ENCODE peak calls at places on chromosomes 6 and 20, in seven cellular contexts. P is H7; R is fibroblast of lung; F is T-helper 1 cell; D is T-helper 9 cell; V is CD4-positive, alpha-beta memory T cell; B is T-helper 2 cell. O is an unnamed sample.

GRCh38 chr20:7136886-7137285 is 369.4 kb downstream of the BMP2 start:
- DNase-seq in P (no peak), V (no peak), D (no peak), R (no peak), B (no peak), F (no peak), O (no peak)

GRCh38 chr6:93417421-93417996 is 1.9 kb downstream of the EPHA7 start:
- DNase-seq in B (no peak), R (peak), D (no peak), P (no peak), F (no peak), V (no peak), O (no peak)

GRCh38 chr20:51223163-51223562 is 200.3 kb upstream of the KCNG1 start:
- DNase-seq in F (no peak), V (no peak), P (no peak), D (no peak), R (no peak), B (no peak), O (no peak)

GRCh38 chr6:113921299-113921904 is 49.5 kb downstream of the HDAC2 start:
- DNase-seq in F (no peak), P (no peak), R (no peak), V (no peak), D (no peak), B (no peak), O (no peak)

GRCh38 chr6:19465760-19466159 is 371.4 kb upstream of the ID4 start:
- DNase-seq in V (no peak), B (no peak), P (no peak), F (no peak), R (peak), D (no peak), O (no peak)

GRCh38 chr20:48822178-48822577 is 5.6 kb downstream of the PREX1 start:
- DNase-seq in R (no peak), B (no peak), F (no peak), V (no peak), P (peak), D (no peak), O (no peak)

GRCh38 chr6:74448850-74449249 is 752.8 kb downstream of the CD109 start:
- DNase-seq in R (no peak), B (no peak), D (no peak), F (no peak), V (no peak), P (no peak), O (no peak)

GRCh38 chr20:31602430-31602778 is 2.7 kb upstream of the ID1 start:
- DNase-seq in P (no peak), V (no peak), D (no peak), F (no peak), R (no peak), B (no peak), O (no peak)

GRCh38 chr6:169868458-169868857 is 117.0 kb downstream of the ERMARD start:
- DNase-seq in B (no peak), V (no peak), P (peak), D (peak), R (no peak), F (no peak), O (no peak)

GRCh38 chr20:60477958-60478357 is 519.7 kb downstream of the CDH26 start:
- DNase-seq in R (no peak), P (no peak), F (no peak), V (no peak), D (no peak), B (no peak), O (no peak)

GRCh38 chr6:20706293-20707165 is 172.3 kb downstream of the CDKAL1 start:
- DNase-seq in V (no peak), D (no peak), R (peak), F (no peak), P (no peak), B (no peak), O (peak)

GRCh38 chr6:35079311-35080000 is 61.7 kb downstream of the TCP11 start:
- DNase-seq in F (no peak), V (no peak), R (no peak), D (no peak), P (peak), B (no peak), O (no peak)

GRCh38 chr6:3813150-3813780 is 35.9 kb upstream of the FAM50B start:
- DNase-seq in R (peak), V (no peak), F (no peak), D (no peak), B (no peak), P (no peak), O (no peak)

GRCh38 chr6:90537723-90538407 is 49.0 kb downstream of the MAP3K7 start:
- DNase-seq in B (no peak), F (no peak), V (no peak), D (no peak), R (peak), P (no peak), O (no peak)

GRCh38 chr20:40945754-40946451 is 82.7 kb upstream of the TOP1 start:
- DNase-seq in B (no peak), F (no peak), P (peak), R (peak), V (no peak), D (no peak), O (no peak)

GRCh38 chr20:46034039-46034438 is 5.0 kb downstream of the SLC12A5 start:
- DNase-seq in R (no peak), B (no peak), D (no peak), F (no peak), V (no peak), P (no peak), O (no peak)

GRCh38 chr20:7843613-7844012 is 96.6 kb downstream of the HAO1 start:
- DNase-seq in D (no peak), P (no peak), V (no peak), R (peak), B (no peak), F (no peak), O (no peak)

GRCh38 chr6:13831623-13832022 is 17.3 kb upstream of the MCUR1 start:
- DNase-seq in B (no peak), V (no peak), P (no peak), R (no peak), F (no peak), D (no peak), O (no peak)

GRCh38 chr20:2814076-2814475 is 711 bp upstream of the C20orf141 start:
- DNase-seq in V (no peak), R (no peak), F (no peak), B (no peak), D (no peak), P (peak), O (no peak)

GRCh38 chr20:7516631-7517051 is 423.6 kb downstream of the HAO1 start:
- DNase-seq in D (no peak), B (no peak), P (no peak), F (no peak), V (no peak), R (no peak), O (peak)

GRCh38 chr6:134309227-134309626 is 8.7 kb downstream of the SGK1 start:
- DNase-seq in F (no peak), D (no peak), V (no peak), B (no peak), R (no peak), P (no peak), O (no peak)

GRCh38 chr6:37010402-37010892 is 5.0 kb downstream of the FGD2 start:
- DNase-seq in D (no peak), R (no peak), F (no peak), P (no peak), V (no peak), B (no peak), O (no peak)

GRCh38 chr6:15207923-15208322 is 37.9 kb upstream of the JARID2 start:
- DNase-seq in V (no peak), D (no peak), R (peak), F (no peak), B (no peak), P (peak), O (no peak)

GRCh38 chr6:125233216-125233615 is 68.6 kb downstream of the HDDC2 start:
- DNase-seq in R (no peak), F (no peak), P (no peak), V (no peak), B (no peak), D (no peak), O (no peak)

GRCh38 chr6:7631466-7631865 is 41.5 kb downstream of the SNRNP48 start:
- DNase-seq in D (no peak), R (no peak), F (no peak), V (no peak), P (no peak), B (no peak), O (no peak)

GRCh38 chr6:138521800-138522199 is 22.5 kb upstream of the NHSL1 start:
- DNase-seq in P (no peak), B (no peak), F (no peak), R (no peak), D (no peak), V (no peak), O (no peak)

GRCh38 chr6:134438825-134439224 is 120.9 kb upstream of the SGK1 start:
- DNase-seq in D (no peak), R (no peak), F (no peak), V (no peak), B (no peak), P (no peak), O (no peak)

GRCh38 chr20:1663917-1664316 is 6.3 kb upstream of the SIRPG start:
- DNase-seq in P (no peak), F (no peak), V (no peak), R (peak), D (no peak), B (no peak), O (no peak)

GRCh38 chr20:50652702-50653294 is 38.5 kb downstream of the RIPOR3 start:
- DNase-seq in D (no peak), V (no peak), F (no peak), P (no peak), B (no peak), R (peak), O (no peak)

GRCh38 chr6:103036846-103037245 is 1643.3 kb downstream of the GRIK2 start:
- DNase-seq in V (no peak), P (no peak), R (no peak), D (no peak), F (no peak), B (no peak), O (no peak)

GRCh38 chr6:31572041-31572911 is at the start of gene LTA:
- DNase-seq in V (peak), B (peak), F (peak), P (peak), D (peak), R (no peak), O (no peak)

GRCh38 chr20:57170343-57170742 is 96.1 kb downstream of the BMP7 start:
- DNase-seq in R (no peak), P (no peak), B (no peak), V (no peak), F (no peak), D (no peak), O (no peak)

O was measured in HFF-Myc.